ENCODE peak calls at places on chromosome 1, in eight cellular contexts. L is GM12891; R is astrocyte of the spinal cord; Y is anterior cingulate cortex; Q is activated T-helper 1 cell treated with anti-CD3 and anti-CD28 coated beads, Interleukin-12 subunit alpha, Interleukin-12 subunit beta, Interleukin-2, Interleukin-4 antibody, amounts not matched to agents 30 ng/mL and 10 ng/mL and 1 ng/mL, durations not matched to agents 14 hours and 24 hours and 36 hours; H is substantia nigra; F is natural killer cell; M is Calu3. P is an unnamed sample.

GRCh38 chr1:2913091-2913490 is 108.2 kb upstream of the ACTRT2 start:
- DNase-seq in M (no peak), L (no peak), R (no peak), H (no peak), F (no peak), Q (no peak), Y (no peak), P (no peak)

GRCh38 chr1:12369258-12369657 is 139.4 kb downstream of the VPS13D start:
- DNase-seq in Y (no peak), Q (no peak), L (no peak), F (no peak), M (peak; percentile 9), H (no peak), R (no peak), P (no peak)

GRCh38 chr1:208475449-208475848 is 231.3 kb upstream of the PLXNA2 start:
- DNase-seq in Q (no peak), Y (no peak), L (no peak), R (peak; percentile 6), H (no peak), M (no peak), F (no peak), P (no peak)

GRCh38 chr1:101346419-101346818 is 109.6 kb downstream of the S1PR1 start:
- DNase-seq in L (no peak), M (no peak), R (no peak), Y (no peak), F (no peak), H (no peak), Q (no peak), P (no peak)

GRCh38 chr1:205543351-205544305 is 39.2 kb downstream of the CDK18 start:
- DNase-seq in F (no peak), R (peak; percentile 77), Y (peak; percentile 65), M (peak; percentile 82), L (no peak), Q (peak; percentile 14), H (peak; percentile 89), P (no peak)

GRCh38 chr1:59504281-59504680 is 207.4 kb downstream of the FGGY start:
- DNase-seq in R (no peak), F (no peak), Q (no peak), Y (no peak), L (no peak), M (no peak), H (no peak), P (no peak)

GRCh38 chr1:63874278-63874880 is 100.6 kb downstream of the ROR1 start:
- DNase-seq in Y (no peak), L (no peak), F (no peak), M (no peak), Q (no peak), H (no peak), R (peak; percentile 17), P (no peak)

GRCh38 chr1:43207229-43207853 is 35.2 kb downstream of the CFAP57 start:
- DNase-seq in R (peak; percentile 22), L (no peak), F (no peak), H (no peak), M (peak; percentile 48), Q (no peak), Y (no peak), P (no peak)

GRCh38 chr1:246317291-246317690 is 189.8 kb downstream of the SMYD3 start:
- DNase-seq in Y (no peak), F (no peak), Q (no peak), L (no peak), M (no peak), H (no peak), R (no peak), P (no peak)

GRCh38 chr1:61818992-61819391 is 76.7 kb downstream of the PATJ start:
- DNase-seq in L (no peak), R (no peak), Y (no peak), H (no peak), M (no peak), Q (no peak), F (no peak), P (no peak)

GRCh38 chr1:217332426-217333065 is 298.3 kb downstream of the GPATCH2 start:
- DNase-seq in Q (no peak), L (no peak), F (no peak), H (peak; percentile 11), Y (no peak), R (no peak), M (no peak), P (no peak)

GRCh38 chr1:155010211-155010918 is 7.8 kb downstream of the ZBTB7B start:
- DNase-seq in M (no peak), Q (no peak), H (no peak), Y (no peak), F (no peak), R (no peak), L (no peak), P (no peak)

GRCh38 chr1:154567386-154568164 is at the start of gene CHRNB2:
- DNase-seq in H (peak; percentile 48), F (peak; percentile 75), R (peak; percentile 26), Y (peak; percentile 62), Q (peak; percentile 79), L (peak; percentile 93), M (peak; percentile 83), P (peak; percentile 83)

GRCh38 chr1:229098361-229098760 is 172.6 kb upstream of the RAB4A start:
- DNase-seq in Q (no peak), H (no peak), R (no peak), M (no peak), L (no peak), Y (no peak), F (no peak), P (no peak)

P was measured in B cell.